ENCODE peak calls at places on chromosomes 16 and 17, in nine cellular contexts. C is pancreas; G is CD4-positive, alpha-beta memory T cell; S is Daoy; J is T follicular helper cell; R is mucosa of descending colon; D is NCI-H1694 treated with DMSO at 0.1 percent for 48 hours; O is stimulated activated CD4-positive, alpha-beta T cell treated with anti-CD3 and anti-CD28 coated beads, Interleukin-1b, Interleukin-23, amount 100 ng/mL, for 4 hours; K is D341Med. B is an unnamed sample.

GRCh38 chr17:1416414-1416813 is 16.4 kb upstream of the YWHAE start:
- DNase-seq in O (no peak), K (no peak), J (no peak), G (no peak), C (no peak), D (no peak), R (peak; percentile 15), S (no peak), B (no peak)

GRCh38 chr16:68197250-68197649 is 38.7 kb downstream of the ESRP2 start:
- DNase-seq in R (no peak), K (no peak), O (no peak), D (no peak), G (no peak), C (no peak), S (no peak), J (no peak), B (no peak)

GRCh38 chr17:37701424-37702020 is 43.3 kb downstream of the HNF1B start:
- DNase-seq in C (no peak), J (no peak), D (no peak), R (no peak), G (no peak), O (peak; percentile 21), S (no peak), K (peak; percentile 74), B (peak; percentile 56)

GRCh38 chr16:84065536-84066132 is 23.0 kb upstream of the SLC38A8 start:
- DNase-seq in K (peak; percentile 65), O (no peak), C (no peak), S (peak; percentile 39), R (no peak), D (peak; percentile 43), J (no peak), G (no peak), B (no peak)

GRCh38 chr16:65070831-65071230 is 51.0 kb downstream of the CDH11 start:
- DNase-seq in C (no peak), G (no peak), K (no peak), O (no peak), R (no peak), J (no peak), S (peak; percentile 94), D (no peak), B (no peak)

GRCh38 chr16:87550510-87550961 is 51.8 kb upstream of the JPH3 start:
- DNase-seq in C (no peak), R (no peak), O (peak; percentile 56), S (no peak), D (no peak), G (no peak), J (peak; percentile 31), K (peak; percentile 85), B (peak; percentile 31)

GRCh38 chr16:16067127-16067526 is 117.7 kb downstream of the ABCC1 start:
- DNase-seq in J (no peak), S (no peak), O (no peak), C (no peak), G (no peak), K (no peak), D (no peak), R (no peak), B (no peak)

GRCh38 chr16:25785361-25785760 is 93.6 kb downstream of the HS3ST4 start:
- DNase-seq in J (no peak), G (no peak), D (no peak), R (no peak), K (no peak), S (no peak), O (no peak), C (no peak), B (no peak)

GRCh38 chr16:57549730-57550129 is 7.3 kb downstream of the ADGRG5 start:
- DNase-seq in O (no peak), S (no peak), D (no peak), C (no peak), R (no peak), J (no peak), G (no peak), K (no peak), B (no peak)

GRCh38 chr17:50267074-50267841 is 7.0 kb upstream of the TMEM92 start:
- DNase-seq in K (peak; percentile 36), S (peak; percentile 41), D (no peak), J (no peak), O (no peak), R (no peak), G (no peak), C (peak; percentile 29), B (no peak)

GRCh38 chr17:31391496-31391949 is at the start of gene RAB11FIP4:
- DNase-seq in J (no peak), R (no peak), S (no peak), G (no peak), K (peak; percentile 93), D (no peak), C (no peak), O (peak; percentile 31), B (no peak)

GRCh38 chr17:36889955-36890354 is 47.3 kb upstream of the LHX1 start:
- DNase-seq in O (no peak), G (no peak), J (no peak), K (no peak), R (no peak), C (no peak), D (no peak), S (no peak), B (no peak)

GRCh38 chr16:66619534-66620418 is 15.3 kb downstream of the CMTM3 start:
- DNase-seq in C (no peak), O (no peak), R (no peak), J (no peak), K (no peak), G (no peak), D (peak; percentile 2), S (peak; percentile 51), B (no peak)

GRCh38 chr17:61048398-61049106 is 351.1 kb upstream of the TBX2 start:
- DNase-seq in J (no peak), S (no peak), G (no peak), D (no peak), O (no peak), K (no peak), R (no peak), C (no peak), B (no peak)

GRCh38 chr16:19705131-19705501 is 12.9 kb downstream of the KNOP1 start:
- DNase-seq in R (no peak), D (no peak), C (no peak), G (no peak), O (no peak), J (no peak), K (no peak), S (no peak), B (no peak)

GRCh38 chr16:15498427-15499175 is 64.2 kb downstream of the BMERB1 start:
- DNase-seq in G (no peak), C (no peak), S (no peak), R (no peak), D (no peak), K (no peak), O (no peak), J (no peak), B (no peak)

GRCh38 chr16:85507342-85507741 is 105.8 kb upstream of the GSE1 start:
- DNase-seq in C (no peak), R (no peak), D (no peak), G (no peak), K (no peak), J (no peak), O (no peak), S (no peak), B (no peak)

GRCh38 chr16:72884573-72884972 is 163.4 kb downstream of the ZFHX3 start:
- DNase-seq in D (no peak), K (no peak), O (no peak), S (no peak), G (no peak), R (no peak), C (no peak), J (no peak), B (no peak)

GRCh38 chr16:17273142-17273561 is 197.6 kb downstream of the XYLT1 start:
- DNase-seq in O (no peak), C (no peak), D (no peak), R (no peak), S (peak; percentile 79), K (no peak), G (no peak), J (no peak), B (no peak)

GRCh38 chr16:66478733-66479511 is 51.8 kb downstream of the BEAN1 start:
- DNase-seq in J (peak; percentile 65), D (peak; percentile 24), C (no peak), O (peak; percentile 75), G (peak; percentile 77), K (peak; percentile 73), S (peak; percentile 77), R (peak; percentile 79), B (peak; percentile 66)

GRCh38 chr16:84874553-84874952 is 54.8 kb downstream of the CRISPLD2 start:
- DNase-seq in C (no peak), D (no peak), K (no peak), O (no peak), R (no peak), G (no peak), J (no peak), S (no peak), B (no peak)

GRCh38 chr16:81657731-81658130 is 121.4 kb upstream of the PLCG2 start:
- DNase-seq in R (no peak), C (no peak), G (no peak), K (no peak), J (no peak), O (no peak), S (no peak), D (no peak), B (no peak)

GRCh38 chr17:82962163-82962720 is 117.2 kb upstream of the METRNL start:
- DNase-seq in K (no peak), D (no peak), R (peak; percentile 48), J (no peak), G (no peak), O (no peak), S (peak; percentile 27), C (peak; percentile 55), B (no peak)

GRCh38 chr17:27564463-27564862 is 66.5 kb upstream of the LGALS9 start:
- DNase-seq in C (no peak), O (no peak), S (no peak), K (no peak), R (no peak), J (no peak), D (no peak), G (no peak), B (no peak)

GRCh38 chr17:36978810-36979584 is 30.2 kb downstream of the AATF start:
- DNase-seq in G (no peak), K (no peak), S (no peak), R (no peak), O (no peak), J (no peak), C (no peak), D (no peak), B (no peak)

B was measured in naive B cell.